ENCODE peak calls at places on chromosomes 3 and 15, in nine cellular contexts. One of them, this sample, is unnamed.

GRCh38 chr3:42982645-42983412 is 3.7 kb downstream of the GASK1A start:
- DNase-seq in epithelial cell of proximal tubule: no peak
- DNase-seq in HFFc6: no peak
- DNase-seq in SW480: no peak
- DNase-seq in substantia nigra: no peak
- DNase-seq in posterior vena cava: no peak
- DNase-seq in NCI-H774: no peak
- DNase-seq in HCEC 1CT: no peak
- DNase-seq in NCI-H1417: no peak
- DNase-seq in this sample: no peak

GRCh38 chr3:51999861-52000260 is 4.2 kb upstream of the RPL29 start:
- DNase-seq in epithelial cell of proximal tubule: no peak
- DNase-seq in HFFc6: no peak
- DNase-seq in SW480: no peak
- DNase-seq in substantia nigra: no peak
- DNase-seq in posterior vena cava: no peak
- DNase-seq in NCI-H774: no peak
- DNase-seq in HCEC 1CT: no peak
- DNase-seq in NCI-H1417: no peak
- DNase-seq in this sample: no peak

GRCh38 chr3:172092658-172093057 is 53.3 kb downstream of the FNDC3B start:
- DNase-seq in epithelial cell of proximal tubule: no peak
- DNase-seq in HFFc6: no peak
- DNase-seq in SW480: no peak
- DNase-seq in substantia nigra: no peak
- DNase-seq in posterior vena cava: no peak
- DNase-seq in NCI-H774: no peak
- DNase-seq in HCEC 1CT: no peak
- DNase-seq in NCI-H1417: no peak
- DNase-seq in this sample: no peak

GRCh38 chr3:45950131-45950530 is 6.9 kb downstream of the CXCR6 start:
- DNase-seq in epithelial cell of proximal tubule: no peak
- DNase-seq in HFFc6: no peak
- DNase-seq in SW480: no peak
- DNase-seq in substantia nigra: no peak
- DNase-seq in posterior vena cava: no peak
- DNase-seq in NCI-H774: no peak
- DNase-seq in HCEC 1CT: no peak
- DNase-seq in NCI-H1417: no peak
- DNase-seq in this sample: no peak

GRCh38 chr3:2579206-2579605 is 480.5 kb downstream of the CNTN4 start:
- DNase-seq in epithelial cell of proximal tubule: no peak
- DNase-seq in HFFc6: no peak
- DNase-seq in SW480: no peak
- DNase-seq in substantia nigra: no peak
- DNase-seq in posterior vena cava: no peak
- DNase-seq in NCI-H774: no peak
- DNase-seq in HCEC 1CT: no peak
- DNase-seq in NCI-H1417: peak; percentile 9
- DNase-seq in this sample: no peak

GRCh38 chr3:176514297-176514696 is 683.0 kb downstream of the TBL1XR1 start:
- DNase-seq in epithelial cell of proximal tubule: peak; percentile 1
- DNase-seq in HFFc6: no peak
- DNase-seq in SW480: no peak
- DNase-seq in substantia nigra: no peak
- DNase-seq in posterior vena cava: no peak
- DNase-seq in NCI-H774: no peak
- DNase-seq in HCEC 1CT: peak; percentile 62
- DNase-seq in NCI-H1417: peak; percentile 11
- DNase-seq in this sample: peak; percentile 15

GRCh38 chr3:45890405-45890804 is 4.1 kb downstream of the CCR9 start:
- DNase-seq in epithelial cell of proximal tubule: no peak
- DNase-seq in HFFc6: no peak
- DNase-seq in SW480: no peak
- DNase-seq in substantia nigra: no peak
- DNase-seq in posterior vena cava: no peak
- DNase-seq in NCI-H774: no peak
- DNase-seq in HCEC 1CT: no peak
- DNase-seq in NCI-H1417: peak; percentile 54
- DNase-seq in this sample: peak; percentile 1

GRCh38 chr15:43225201-43225949 is 4.6 kb upstream of the EPB42 start:
- DNase-seq in epithelial cell of proximal tubule: no peak
- DNase-seq in HFFc6: peak; percentile 57
- DNase-seq in SW480: peak; percentile 52
- DNase-seq in substantia nigra: no peak
- DNase-seq in posterior vena cava: peak; percentile 53
- DNase-seq in NCI-H774: peak; percentile 59
- DNase-seq in HCEC 1CT: peak; percentile 56
- DNase-seq in NCI-H1417: peak; percentile 61
- DNase-seq in this sample: peak; percentile 58

GRCh38 chr15:66095871-66096710 is 157.5 kb downstream of the MEGF11 start:
- DNase-seq in epithelial cell of proximal tubule: no peak
- DNase-seq in HFFc6: no peak
- DNase-seq in SW480: no peak
- DNase-seq in substantia nigra: no peak
- DNase-seq in posterior vena cava: peak; percentile 72
- DNase-seq in NCI-H774: no peak
- DNase-seq in HCEC 1CT: no peak
- DNase-seq in NCI-H1417: no peak
- DNase-seq in this sample: no peak

GRCh38 chr3:16509721-16510619 is 3.5 kb downstream of the RFTN1 start:
- DNase-seq in epithelial cell of proximal tubule: no peak
- DNase-seq in HFFc6: no peak
- DNase-seq in SW480: no peak
- DNase-seq in substantia nigra: no peak
- DNase-seq in posterior vena cava: no peak
- DNase-seq in NCI-H774: no peak
- DNase-seq in HCEC 1CT: no peak
- DNase-seq in NCI-H1417: no peak
- DNase-seq in this sample: no peak

This sample was measured in globus pallidus.